ENCODE peak calls at places on chromosomes 2 and 18, in five cellular contexts. T is fibroblast of pulmonary artery, Z is GM12878, Y is cardiac muscle cell, B is HCT116. N is an unnamed sample.

GRCh38 chr18:46073474-46074331 is 1.6 kb upstream of the PSTPIP2 start:
- DNase-seq in T (peak), Z (no peak), Y (peak), B (peak), N (peak)

GRCh38 chr2:98685930-98686887 is 44.7 kb downstream of the MGAT4A start:
- DNase-seq in T (no peak), Z (no peak), Y (no peak), B (no peak), N (no peak)

GRCh38 chr2:236855866-236856855 is 229.5 kb upstream of the COPS8 start:
- DNase-seq in T (no peak), Z (no peak), Y (no peak), B (no peak), N (no peak)

GRCh38 chr2:200442471-200442870 is 67.4 kb downstream of the KCTD18 start:
- DNase-seq in T (peak), Z (no peak), Y (no peak), B (no peak), N (peak)

GRCh38 chr2:10964076-10964812 is 52.5 kb downstream of the KCNF1 start:
- DNase-seq in T (no peak), Z (no peak), Y (no peak), B (no peak), N (peak)

GRCh38 chr2:45287040-45287439 is 277.8 kb upstream of the SIX2 start:
- DNase-seq in T (peak), Z (no peak), Y (no peak), B (no peak), N (no peak)

GRCh38 chr2:127054996-127055785 is 51.8 kb downstream of the BIN1 start:
- DNase-seq in T (no peak), Z (no peak), Y (no peak), B (no peak), N (no peak)

GRCh38 chr2:41869542-41870256 is 178.1 kb upstream of the PKDCC start:
- DNase-seq in T (peak), Z (peak), Y (peak), B (peak), N (peak)

GRCh38 chr2:199470672-199471442 is 13.1 kb upstream of the SATB2 start:
- DNase-seq in T (no peak), Z (no peak), Y (no peak), B (no peak), N (no peak)

GRCh38 chr2:239151201-239152131 is 249.4 kb downstream of the HDAC4 start:
- DNase-seq in T (no peak), Z (no peak), Y (no peak), B (no peak), N (peak)

GRCh38 chr18:65206551-65207260 is 544.1 kb upstream of the CDH7 start:
- DNase-seq in T (no peak), Z (no peak), Y (peak), B (no peak), N (no peak)

GRCh38 chr2:225998653-225999052 is 599.1 kb downstream of the NYAP2 start:
- DNase-seq in T (peak), Z (no peak), Y (no peak), B (no peak), N (no peak)

GRCh38 chr2:144362401-144362800 is 157.5 kb downstream of the ZEB2 start:
- DNase-seq in T (no peak), Z (no peak), Y (no peak), B (no peak), N (no peak)

GRCh38 chr2:207256476-207257207 is 90.9 kb upstream of the KLF7 start:
- DNase-seq in T (peak), Z (no peak), Y (no peak), B (no peak), N (peak)

GRCh38 chr2:55225481-55226020 is 6.5 kb downstream of the CLHC1 start:
- DNase-seq in T (no peak), Z (no peak), Y (no peak), B (no peak), N (no peak)

GRCh38 chr2:55224761-55225261 is 7.3 kb downstream of the CLHC1 start:
- DNase-seq in T (no peak), Z (no peak), Y (no peak), B (no peak), N (no peak)

GRCh38 chr2:55229221-55229620 is 2.9 kb downstream of the CLHC1 start:
- DNase-seq in T (no peak), Z (no peak), Y (no peak), B (no peak), N (no peak)

GRCh38 chr2:55228224-55228563 is 3.9 kb downstream of the CLHC1 start:
- DNase-seq in T (no peak), Z (no peak), Y (no peak), B (no peak), N (no peak)

DNA sequence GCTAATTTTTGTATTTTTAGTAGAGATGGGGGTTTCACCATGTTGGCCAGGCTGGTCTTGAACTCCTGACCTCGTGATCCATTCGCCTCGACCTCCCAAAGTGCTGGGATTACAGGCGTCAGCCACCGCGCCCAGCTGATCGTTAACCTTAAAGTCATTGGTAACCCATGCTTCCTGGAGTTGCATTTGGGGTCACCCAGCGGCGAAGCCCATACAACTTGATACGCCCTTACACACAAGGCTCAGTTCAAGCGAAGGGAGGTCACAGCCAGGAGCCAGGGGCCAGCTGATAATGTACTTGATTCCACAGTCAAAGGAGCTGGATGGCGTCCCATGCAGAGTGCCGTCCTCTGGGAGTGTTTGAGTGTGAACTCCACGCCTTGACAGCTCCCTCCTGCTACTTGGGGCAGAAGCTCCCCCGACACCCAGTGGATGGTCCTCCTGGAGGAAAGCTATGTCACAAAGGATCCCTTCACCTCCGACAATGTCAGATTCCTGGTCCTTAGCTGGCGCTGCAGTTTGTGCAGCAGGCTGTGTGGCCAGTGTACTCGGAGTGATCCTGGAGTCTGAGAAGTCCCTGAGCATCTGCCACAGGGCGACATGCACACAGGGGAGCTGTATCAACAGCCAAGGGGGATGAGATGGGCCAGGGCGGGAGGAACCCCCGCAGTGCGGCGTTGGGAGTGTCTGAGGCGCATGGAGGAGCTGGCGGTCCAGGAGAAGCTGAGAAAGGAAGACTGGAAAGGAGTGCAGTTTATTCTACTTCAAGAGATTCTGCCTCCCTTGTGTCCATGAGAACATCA is 7.9 kb downstream of the CLHC1 start:
- DNase-seq in T (no peak), Z (no peak), Y (no peak), B (no peak), N (peak)
- H3K4me3 ChIP-seq in T (no peak), Z (no peak), Y (no peak), B (no peak), N (no peak)

GRCh38 chr18:28176933-28177827 is at the start of gene CDH2:
- DNase-seq in T (peak), Z (no peak), Y (peak), B (no peak), N (peak)
- TF ChIP-seq CTCF in T (no peak), Z (no peak), Y (peak), B (no peak), N (peak)

GRCh38 chr2:175181877-175182308 is 383 bp upstream of the ATP5MC3 start:
- DNase-seq in T (no peak), Z (no peak), Y (no peak), B (no peak), N (no peak)
- H3K4me3 ChIP-seq in T (peak), Z (peak), Y (peak), B (peak), N (peak)

GRCh38 chr18:75130591-75131274 is 78.2 kb downstream of the PTGR3 start:
- DNase-seq in T (no peak), Z (no peak), Y (no peak), B (no peak), N (no peak)
- TF ChIP-seq CTCF in T (peak), Z (no peak), Y (peak), B (no peak), N (peak)